ENCODE peak calls at places on chromosomes 7 and 10, in nine cellular contexts. R is naive thymus-derived CD4-positive, alpha-beta T cell; V is NT2/D1; E is HEK293T; P is activated naive CD4-positive, alpha-beta T cell treated with anti-CD3 and anti-CD28 coated beads for 36 hours; J is stimulated activated CD4-positive, alpha-beta T cell treated with anti-CD3 and anti-CD28 coated beads, Interleukin-12 subunit alpha, Interleukin-12 subunit beta, amount 100 ng/mL, for 4 hours; I is coronary artery; Q is stimulated activated naive CD8-positive, alpha-beta T cell treated with anti-CD3 and anti-CD28 coated beads, Interleukin-15, Interleukin-2, amounts not matched to agents 100 U/mL and 50 U/mL, for 24 hours; A is ureter. O is an unnamed sample.

GRCh38 chr7:38756521-38756920 is 125.3 kb upstream of the AMPH start:
- DNase-seq in V (no peak), Q (no peak), A (no peak), E (no peak), P (no peak), J (no peak), I (no peak), R (no peak), O (no peak)

GRCh38 chr10:132001238-132001977 is 19.7 kb upstream of the BNIP3 start:
- DNase-seq in R (no peak), P (peak), Q (no peak), E (no peak), A (no peak), V (no peak), J (no peak), I (no peak), O (no peak)

GRCh38 chr7:30430777-30431176 is 47.8 kb downstream of the NOD1 start:
- DNase-seq in A (no peak), Q (no peak), J (no peak), I (no peak), E (no peak), P (no peak), R (no peak), V (no peak), O (no peak)

GRCh38 chr7:128274890-128275603 is 34.0 kb downstream of the LEP start:
- DNase-seq in V (no peak), J (no peak), A (no peak), R (no peak), E (no peak), I (no peak), P (no peak), Q (no peak), O (no peak)

GRCh38 chr10:76303682-76304316 is 872.4 kb downstream of the LRMDA start:
- DNase-seq in I (no peak), P (peak), R (peak), Q (peak), A (peak), E (peak), J (no peak), V (peak), O (no peak)

GRCh38 chr10:103540722-103541121 is 47.2 kb downstream of the NEURL1 start:
- DNase-seq in P (no peak), I (peak), V (no peak), Q (no peak), A (no peak), R (no peak), J (no peak), E (peak), O (no peak)

GRCh38 chr10:103574116-103575061 is 80.9 kb downstream of the NEURL1 start:
- DNase-seq in J (no peak), E (no peak), V (no peak), Q (no peak), A (no peak), R (no peak), I (no peak), P (no peak), O (no peak)

GRCh38 chr7:76294344-76295024 is 8.0 kb upstream of the HSPB1 start:
- DNase-seq in P (no peak), V (no peak), I (peak), J (no peak), R (no peak), E (no peak), Q (no peak), A (peak), O (peak)

GRCh38 chr7:33501368-33501767 is 372.0 kb downstream of the BBS9 start:
- DNase-seq in J (no peak), Q (no peak), A (no peak), R (no peak), E (no peak), P (no peak), V (no peak), I (no peak), O (no peak)

GRCh38 chr10:47260505-47261111 is 39.4 kb upstream of the GDF10 start:
- DNase-seq in J (no peak), I (no peak), V (no peak), R (peak), Q (peak), P (peak), E (no peak), A (no peak), O (no peak)